ENCODE peak calls at places on chromosomes 13 and 19, in six cellular contexts. K, F, W, A, I and D are unnamed samples.

GRCh38 chr13:107977175-107977574 is 238.2 kb downstream of the LIG4 start:
- DNase-seq in W (no peak), F (no peak), I (no peak), K (no peak), A (no peak), D (no peak)

GRCh38 chr13:97945342-97945741 is 8.1 kb upstream of the IPO5 start:
- DNase-seq in K (no peak), A (no peak), I (no peak), F (no peak), W (no peak), D (no peak)

GRCh38 chr19:51724543-51724942 is 752 bp upstream of the HAS1 start:
- DNase-seq in F (no peak), A (no peak), K (no peak), W (no peak), I (no peak), D (no peak)

GRCh38 chr19:15249912-15250634 is 17.8 kb upstream of the EPHX3 start:
- DNase-seq in F (no peak), W (no peak), A (no peak), K (no peak), I (no peak), D (no peak)

GRCh38 chr19:3389876-3390361 is 23.5 kb downstream of the NFIC start:
- DNase-seq in I (no peak), F (no peak), K (no peak), W (no peak), A (peak), D (no peak)

GRCh38 chr13:109974354-109974753 is 188.0 kb upstream of the IRS2 start:
- DNase-seq in A (no peak), F (no peak), K (no peak), I (no peak), W (no peak), D (no peak)

GRCh38 chr19:42093505-42093904 is 17.5 kb downstream of the ZNF574 start:
- DNase-seq in A (no peak), W (no peak), F (no peak), I (no peak), K (no peak), D (no peak)

GRCh38 chr19:34430738-34431625 is 2.8 kb downstream of the UBA2 start:
- DNase-seq in W (peak), A (no peak), F (peak), I (peak), K (no peak), D (peak)

GRCh38 chr19:17488593-17489391 is 18.5 kb downstream of the SLC27A1 start:
- DNase-seq in F (peak), W (peak), A (peak), I (peak), K (no peak), D (peak)

GRCh38 chr19:45772130-45772880 is 3.3 kb upstream of the SIX5 start:
- DNase-seq in F (no peak), W (no peak), I (no peak), A (no peak), K (no peak), D (no peak)

GRCh38 chr19:16143399-16144215 is at the start of gene HSH2D:
- DNase-seq in A (peak), F (no peak), W (peak), I (peak), K (peak), D (peak)

GRCh38 chr13:93227280-93227905 is 786 bp downstream of the GPC6 start:
- DNase-seq in A (peak), F (no peak), W (peak), K (no peak), I (peak), D (no peak)

GRCh38 chr19:7225741-7226140 is 68.5 kb downstream of the INSR start:
- DNase-seq in I (no peak), K (no peak), A (no peak), F (no peak), W (no peak), D (no peak)

GRCh38 chr13:69418319-69418718 is 689.3 kb upstream of the ATXN8OS start:
- DNase-seq in I (no peak), F (no peak), W (no peak), A (no peak), K (no peak), D (no peak)

GRCh38 chr19:16013851-16014840 is 62.1 kb upstream of the TPM4 start:
- DNase-seq in A (no peak), I (no peak), F (no peak), W (no peak), K (no peak), D (no peak)

GRCh38 chr13:113628291-113629270 is 29.4 kb downstream of the ATP4B start:
- DNase-seq in F (no peak), A (no peak), K (no peak), W (no peak), I (no peak), D (no peak)

DNA sequence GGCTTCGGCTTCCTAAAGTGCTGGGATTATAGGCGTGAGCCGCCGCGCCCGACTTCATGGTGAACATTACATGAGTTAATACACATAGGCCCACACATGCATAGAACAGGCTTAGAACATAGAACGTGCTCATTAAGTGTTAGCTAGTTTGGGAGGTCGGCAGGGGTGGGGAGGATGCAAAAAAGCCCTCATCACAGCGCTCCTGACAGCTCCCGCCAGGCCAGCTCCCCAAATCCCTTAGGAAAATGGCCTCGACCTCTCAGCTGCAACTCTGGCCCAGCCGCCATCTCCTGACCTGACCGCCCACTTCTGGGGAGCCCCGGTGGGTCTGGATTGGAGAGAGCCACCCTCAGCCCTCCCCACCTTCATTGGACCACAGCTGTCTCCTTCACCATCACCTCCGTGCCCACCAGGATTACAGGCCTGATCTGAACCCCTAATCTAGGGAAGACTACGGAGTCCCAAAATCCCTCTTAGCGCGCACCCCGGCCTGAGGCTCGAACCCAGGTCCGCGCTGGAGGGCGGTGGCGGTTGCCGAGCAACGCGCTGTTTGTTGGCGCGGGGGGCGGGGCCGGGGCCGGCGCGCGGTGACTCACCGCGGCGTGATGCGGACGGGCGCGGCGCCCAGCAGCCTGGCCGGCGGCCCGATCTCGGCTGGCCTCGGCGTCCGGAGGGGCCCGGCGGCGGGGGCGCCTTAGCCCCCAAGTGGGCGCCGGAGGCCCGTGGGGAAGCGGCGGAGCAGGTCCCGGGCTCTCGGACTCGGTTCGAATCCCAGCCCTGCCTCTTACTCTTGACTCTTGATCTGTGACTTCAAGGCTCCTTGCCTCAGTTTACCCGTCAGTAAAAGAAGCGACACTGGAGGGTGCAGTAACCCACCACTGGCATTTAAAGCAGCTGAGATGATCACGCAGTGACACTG is 26.7 kb upstream of the NANOS3 start:
- DNase-seq in W (peak), A (peak), F (peak), I (peak), K (no peak), D (no peak)
- TF ChIP-seq POLR2A in W (no peak), A (no peak), F (peak), I (no peak), K (no peak), D (no peak)

GRCh38 chr13:47499358-47500150 is 501.5 kb downstream of the SUCLA2 start:
- DNase-seq in F (no peak), W (no peak), K (no peak), A (no peak), I (no peak), D (no peak)
- TF ChIP-seq TAF1 in F (no peak), W (no peak), K (no peak), A (no peak), I (no peak), D (no peak)

GRCh38 chr19:1566392-1567115 is 1.6 kb downstream of the MEX3D start:
- DNase-seq in K (no peak), A (peak), F (no peak), W (no peak), I (peak), D (no peak)

GRCh38 chr19:1560281-1560882 is 7.7 kb downstream of the MEX3D start:
- DNase-seq in W (no peak), F (no peak), I (no peak), K (no peak), A (no peak), D (no peak)

GRCh38 chr19:1561236-1561842 is 6.8 kb downstream of the MEX3D start:
- DNase-seq in F (no peak), A (no peak), I (no peak), K (no peak), W (no peak), D (no peak)

GRCh38 chr19:1567116-1567847 is 843 bp downstream of the MEX3D start:
- DNase-seq in F (peak), A (no peak), K (no peak), W (no peak), I (no peak), D (no peak)

GRCh38 chr19:1563251-1563650 is 4.9 kb downstream of the MEX3D start:
- DNase-seq in K (no peak), A (no peak), I (no peak), W (no peak), F (no peak), D (no peak)
- TF ChIP-seq POLR2AphosphoS5 in K (no peak), A (no peak), I (no peak), W (no peak), F (no peak), D (no peak)

GRCh38 chr13:36346222-36347083 is at the start of gene SPART:
- DNase-seq in I (peak), W (peak), A (peak), F (peak), K (peak), D (peak)

GRCh38 chr13:36343766-36344165 is 2.4 kb downstream of the SPART start:
- DNase-seq in A (no peak), W (no peak), F (peak), K (no peak), I (no peak), D (no peak)

GRCh38 chr13:36344886-36345437 is 1.2 kb downstream of the SPART start:
- DNase-seq in A (no peak), K (no peak), F (peak), I (no peak), W (no peak), D (no peak)

GRCh38 chr13:36344173-36344572 is 2.0 kb downstream of the SPART start:
- DNase-seq in I (no peak), K (no peak), F (peak), A (no peak), W (no peak), D (no peak)

DNA sequence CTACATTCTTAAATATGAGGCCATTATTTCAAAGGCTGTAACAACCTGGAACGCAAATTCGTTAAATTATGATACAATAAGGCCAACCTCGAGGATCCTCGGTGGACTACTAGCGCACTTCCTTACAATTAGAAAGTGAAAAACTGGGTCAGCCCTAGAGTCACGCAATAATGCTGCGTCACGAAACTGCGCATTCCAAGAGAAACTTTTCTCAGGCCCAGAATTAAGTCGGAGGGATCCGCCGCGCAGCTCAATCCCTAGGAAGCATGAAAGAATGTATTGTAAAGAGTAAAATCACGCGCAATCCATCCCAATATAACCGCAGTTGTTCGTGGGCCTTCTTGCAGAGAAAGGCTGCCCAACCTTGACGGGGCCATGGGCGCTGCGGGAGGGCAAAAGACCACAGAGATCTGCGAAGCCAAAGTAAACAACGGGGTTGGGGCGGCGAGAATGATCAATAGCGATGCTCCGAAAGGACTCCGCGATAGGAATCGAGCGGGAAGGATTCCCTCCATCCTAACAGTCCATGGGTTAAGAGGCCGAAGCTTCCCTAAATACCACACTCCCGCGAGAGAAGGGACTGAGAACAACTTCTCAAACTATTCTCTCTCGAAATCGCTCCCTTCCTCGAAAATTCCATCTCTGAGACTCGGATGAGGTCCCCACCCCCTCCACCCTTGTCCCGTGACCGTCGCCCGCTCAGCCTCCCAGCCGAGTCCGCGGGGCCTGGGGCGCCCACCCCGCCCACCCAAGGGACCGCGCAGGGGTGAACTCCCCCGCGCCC is 564 bp downstream of the SPART start:
- DNase-seq in A (peak), I (peak), K (no peak), F (peak), W (peak), D (no peak)
- TF ChIP-seq POLR2A in A (peak), I (no peak), K (no peak), F (peak), W (no peak), D (no peak)

GRCh38 chr13:64273780-64274179 is 2858.1 kb upstream of the PCDH20 start:
- DNase-seq in I (no peak), A (no peak), K (no peak), F (no peak), W (no peak), D (no peak)

GRCh38 chr13:64276232-64276631 is 2860.6 kb upstream of the PCDH20 start:
- DNase-seq in F (no peak), K (no peak), W (no peak), I (no peak), A (no peak), D (no peak)

GRCh38 chr13:64274481-64275217 is 2859.0 kb upstream of the PCDH20 start:
- DNase-seq in A (no peak), I (no peak), W (no peak), F (peak), K (no peak), D (no peak)

GRCh38 chr13:64277097-64277496 is 2861.4 kb upstream of the PCDH20 start:
- DNase-seq in F (no peak), A (no peak), K (no peak), W (no peak), I (no peak), D (no peak)

DNA sequence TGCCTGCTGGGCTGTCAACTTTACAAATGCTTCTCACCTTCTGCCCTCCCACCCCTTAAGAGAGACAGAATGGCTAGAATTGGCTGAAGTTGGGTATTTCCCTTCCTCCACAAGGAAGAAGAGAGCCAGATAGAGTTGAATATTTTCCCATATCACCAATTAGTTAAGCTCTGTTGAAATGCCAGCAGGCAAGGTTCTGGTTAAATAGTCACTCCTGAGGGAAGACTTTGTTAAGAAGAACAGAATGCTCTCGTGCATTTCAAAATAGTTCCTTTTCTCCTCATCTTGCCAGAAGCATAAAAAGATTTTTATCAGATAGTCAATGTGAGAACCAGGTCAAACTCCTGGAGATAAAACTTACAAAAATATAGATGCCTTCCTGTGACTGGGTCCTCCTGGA is 2857.0 kb upstream of the PCDH20 start:
- DNase-seq in K (no peak), A (no peak), W (no peak), I (no peak), F (no peak), D (no peak)
- TF ChIP-seq TAF1 in K (no peak), A (no peak), W (no peak), I (no peak), F (no peak), D (no peak)

GRCh38 chr19:40661616-40662015 is 28.8 kb downstream of the NUMBL start:
- DNase-seq in W (no peak), F (no peak), A (no peak), I (no peak), K (no peak), D (no peak)

GRCh38 chr19:40666803-40667438 is 23.5 kb downstream of the NUMBL start:
- DNase-seq in I (no peak), F (no peak), W (no peak), A (no peak), K (no peak), D (no peak)

GRCh38 chr19:40663712-40664692 is 26.4 kb downstream of the NUMBL start:
- DNase-seq in A (no peak), F (peak), W (no peak), K (no peak), I (no peak), D (no peak)

GRCh38 chr19:40659566-40659965 is 30.9 kb downstream of the NUMBL start:
- DNase-seq in I (no peak), F (no peak), W (no peak), A (no peak), K (no peak), D (no peak)

DNA sequence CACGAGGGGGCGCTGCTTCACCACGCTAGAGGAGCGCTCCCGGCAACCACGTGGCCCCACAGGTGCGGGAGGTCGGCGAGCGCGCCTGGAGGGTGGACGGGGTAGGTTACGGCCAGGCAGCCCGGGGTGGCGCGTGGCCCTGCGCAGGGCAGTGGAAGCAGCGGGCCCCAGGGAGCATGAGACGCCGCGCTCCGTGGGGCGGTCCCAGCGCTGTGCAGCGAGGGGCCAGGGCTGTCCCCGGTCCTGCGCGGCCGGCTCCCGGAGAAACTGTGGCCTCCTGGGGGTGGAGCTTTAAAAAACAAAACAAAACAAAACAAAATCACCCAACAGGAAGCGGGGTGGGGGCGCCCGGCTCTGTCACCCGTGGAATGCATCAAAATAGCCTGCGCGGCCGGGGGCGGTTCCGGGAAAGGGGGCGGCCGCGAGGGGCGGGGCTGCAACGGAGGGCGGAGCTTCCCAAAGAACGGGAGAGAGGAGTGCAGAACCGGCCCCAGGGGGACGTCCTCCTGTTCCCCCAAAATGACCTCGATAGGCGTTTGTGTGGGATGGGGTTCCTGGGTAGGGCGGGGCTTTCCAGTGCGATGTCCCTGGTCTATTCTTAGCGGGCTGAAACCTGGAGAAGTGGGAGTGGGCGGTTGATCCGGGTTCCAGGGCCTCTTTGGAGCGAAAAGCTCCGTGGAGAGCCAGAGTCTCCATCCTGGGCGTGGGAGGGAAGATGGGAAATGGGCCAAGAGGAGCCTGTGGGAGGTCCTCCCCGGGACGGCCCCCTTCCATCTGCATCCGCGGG is 27.3 kb downstream of the NUMBL start:
- DNase-seq in A (peak), W (peak), I (peak), F (peak), K (peak), D (peak)
- TF ChIP-seq POLR2AphosphoS5 in A (peak), W (no peak), I (no peak), F (peak), K (no peak), D (no peak)

DNA sequence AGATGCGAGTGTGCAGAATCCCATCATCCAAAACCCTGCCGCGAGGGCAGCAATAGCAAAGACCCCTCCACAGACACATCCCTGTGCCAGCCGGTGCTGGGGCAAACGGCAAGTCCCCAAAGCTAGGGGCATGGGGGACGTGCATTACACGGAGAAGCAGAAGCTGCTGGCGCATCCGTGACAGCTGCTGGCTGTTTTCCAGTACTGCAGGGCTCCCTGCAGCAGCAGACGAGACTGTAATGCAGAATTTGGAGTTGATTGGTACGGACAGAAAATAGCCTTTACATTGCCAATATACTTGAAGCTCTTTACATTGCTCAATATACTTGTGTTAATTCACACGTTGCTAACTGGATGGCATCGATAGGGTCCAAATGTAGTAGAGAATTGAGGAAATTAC is 77.2 kb upstream of the TMTC4 start:
- DNase-seq in F (peak), I (peak), K (no peak), A (peak), W (no peak), D (no peak)
- TF ChIP-seq POLR2A in F (no peak), I (no peak), K (no peak), A (no peak), W (no peak), D (no peak)